ENCODE peak calls at places on chromosome 17, in six cellular contexts. H is ascending aorta; R is stimulated activated CD8-positive, alpha-beta memory T cell treated with anti-CD3 and anti-CD28 coated beads, Interleukin-15, amount 100 ng/mL, for 24 hours; Z is activated T-helper 1 cell treated with Interleukin-2 at 50 U/mL for 16 hours; A is fibroblast of lung; D is head of caudate nucleus. J is an unnamed sample.

GRCh38 chr17:83124871-83125514 is 45.6 kb downstream of the METRNL start:
- DNase-seq in H (peak), R (no peak), Z (no peak), A (no peak), D (peak), J (no peak)

GRCh38 chr17:28899212-28899815 is 1.8 kb upstream of the FLOT2 start:
- DNase-seq in H (no peak), R (no peak), Z (no peak), A (no peak), D (no peak), J (no peak)

GRCh38 chr17:77322534-77323412 is 182.0 kb downstream of the SEC14L1 start:
- DNase-seq in H (peak), R (no peak), Z (no peak), A (peak), D (peak), J (no peak)

GRCh38 chr17:41551370-41551769 is 20.5 kb downstream of the KRT9 start:
- DNase-seq in H (no peak), R (no peak), Z (no peak), A (no peak), D (no peak), J (no peak)

GRCh38 chr17:64498308-64499203 is 1.7 kb upstream of the POLG2 start:
- DNase-seq in H (no peak), R (no peak), Z (no peak), A (no peak), D (no peak), J (no peak)

GRCh38 chr17:49748791-49749190 is 15.1 kb downstream of the FAM117A start:
- DNase-seq in H (no peak), R (no peak), Z (peak), A (no peak), D (no peak), J (no peak)

GRCh38 chr17:57045868-57046671 is 39.0 kb upstream of the AKAP1 start:
- DNase-seq in H (peak), R (no peak), Z (peak), A (no peak), D (no peak), J (no peak)

GRCh38 chr17:4899341-4900230 is at the start of gene C17orf107:
- DNase-seq in H (peak), R (peak), Z (peak), A (peak), D (peak), J (no peak)

GRCh38 chr17:71632328-71632727 is 488.5 kb upstream of the SOX9 start:
- DNase-seq in H (no peak), R (no peak), Z (no peak), A (peak), D (no peak), J (no peak)

GRCh38 chr17:75876938-75877751 is 1.2 kb downstream of the TRIM47 start:
- DNase-seq in H (peak), R (no peak), Z (no peak), A (peak), D (peak), J (peak)

GRCh38 chr17:55246583-55246982 is 18.2 kb upstream of the HLF start:
- DNase-seq in H (no peak), R (no peak), Z (no peak), A (no peak), D (no peak), J (no peak)

GRCh38 chr17:8473451-8474192 is 37.9 kb downstream of the NDEL1 start:
- DNase-seq in H (no peak), R (no peak), Z (no peak), A (no peak), D (no peak), J (no peak)

GRCh38 chr17:37067555-37068111 is 118.9 kb downstream of the AATF start:
- DNase-seq in H (no peak), R (no peak), Z (no peak), A (peak), D (no peak), J (no peak)